ENCODE peak calls at places on chromosomes 5 and 9, in four cellular contexts. R is heart left ventricle, G is ureter, Q is breast epithelium. V is an unnamed sample.

GRCh38 chr9:71368157-71368556 is 246.7 kb upstream of the TRPM3 start:
- DNase-seq in Q (no peak), G (no peak), R (no peak), V (no peak)

GRCh38 chr9:38380872-38381534 is 11.5 kb upstream of the ALDH1B1 start:
- DNase-seq in Q (no peak), G (no peak), R (no peak), V (peak; percentile 57)

GRCh38 chr5:172775326-172776234 is 4.6 kb upstream of the DUSP1 start:
- DNase-seq in Q (peak; percentile 71), R (peak; percentile 73), G (peak; percentile 80), V (peak; percentile 77)

GRCh38 chr5:144004146-144004545 is 166.3 kb downstream of the YIPF5 start:
- DNase-seq in R (no peak), Q (no peak), G (no peak), V (no peak)

GRCh38 chr5:143213231-143213850 is 190.1 kb downstream of the NR3C1 start:
- DNase-seq in G (no peak), R (no peak), Q (no peak), V (no peak)

GRCh38 chr9:33452828-33453271 is 5.5 kb upstream of the AQP3 start:
- DNase-seq in R (peak; percentile 72), G (peak; percentile 82), Q (peak; percentile 60), V (no peak)

GRCh38 chr5:128085413-128085812 is 1.8 kb downstream of the SLC12A2 start:
- DNase-seq in Q (no peak), R (no peak), G (no peak), V (no peak)

GRCh38 chr5:58921106-58921505 is 338.2 kb downstream of the RAB3C start:
- DNase-seq in G (no peak), R (no peak), Q (no peak), V (no peak)

GRCh38 chr5:160506006-160507004 is 84.7 kb downstream of the PTTG1 start:
- DNase-seq in Q (no peak), R (no peak), G (no peak), V (no peak)

GRCh38 chr9:108562176-108562575 is 293.6 kb downstream of the ACTL7B start:
- DNase-seq in R (no peak), Q (no peak), G (no peak), V (no peak)

GRCh38 chr5:140205952-140206351 is 31.0 kb downstream of the CYSTM1 start:
- DNase-seq in Q (no peak), G (no peak), R (no peak), V (no peak)

GRCh38 chr5:181223729-181224389 is 778 bp downstream of the TRIM41 start:
- DNase-seq in Q (no peak), R (no peak), G (no peak), V (no peak)

GRCh38 chr9:114006931-114007691 is 71.0 kb downstream of the AMBP start:
- DNase-seq in Q (peak; percentile 45), R (no peak), G (peak; percentile 40), V (peak; percentile 58)

GRCh38 chr9:33458444-33458843 is 11.1 kb upstream of the AQP3 start:
- DNase-seq in G (peak; percentile 72), R (no peak), Q (no peak), V (no peak)

GRCh38 chr5:150562832-150563231 is 54.9 kb downstream of the NDST1 start:
- DNase-seq in R (no peak), G (no peak), Q (no peak), V (no peak)

GRCh38 chr5:96565843-96566242 is 96.3 kb upstream of the CAST start:
- DNase-seq in Q (no peak), R (no peak), G (no peak), V (no peak)

GRCh38 chr9:89872913-89873707 is 268.3 kb downstream of the GADD45G start:
- DNase-seq in R (peak; percentile 57), G (peak; percentile 37), Q (peak; percentile 34), V (no peak)

GRCh38 chr5:177601126-177601525 is 1.2 kb downstream of the B4GALT7 start:
- DNase-seq in R (no peak), Q (no peak), G (no peak), V (no peak)

GRCh38 chr5:153777681-153778080 is 261.0 kb downstream of the FAM114A2 start:
- DNase-seq in R (no peak), G (no peak), Q (no peak), V (no peak)

GRCh38 chr5:63686938-63687337 is 275.3 kb downstream of the HTR1A start:
- DNase-seq in R (no peak), G (no peak), Q (no peak), V (no peak)

GRCh38 chr5:178675922-178676321 is 49.1 kb upstream of the CLK4 start:
- DNase-seq in G (no peak), Q (no peak), R (no peak), V (no peak)

GRCh38 chr9:125387861-125388524 is 126.4 kb downstream of the GAPVD1 start:
- DNase-seq in R (no peak), G (no peak), Q (no peak), V (no peak)

GRCh38 chr5:112965733-112966306 is 10.8 kb upstream of the DCP2 start:
- DNase-seq in G (no peak), Q (no peak), R (no peak), V (no peak)

GRCh38 chr9:13351768-13352386 is 72.4 kb upstream of the MPDZ start:
- DNase-seq in G (no peak), Q (no peak), R (no peak), V (no peak)

GRCh38 chr5:136772541-136772940 is 407.2 kb upstream of the TRPC7 start:
- DNase-seq in G (no peak), Q (no peak), R (no peak), V (no peak)

GRCh38 chr5:81046041-81046440 is 85.9 kb downstream of the RASGRF2 start:
- DNase-seq in R (no peak), Q (no peak), G (no peak), V (no peak)

GRCh38 chr5:32088214-32088613 is 85.9 kb downstream of the GOLPH3 start:
- DNase-seq in G (no peak), R (no peak), Q (no peak), V (no peak)

GRCh38 chr5:96721351-96721970 is 59.3 kb downstream of the CAST start:
- DNase-seq in Q (no peak), R (no peak), G (no peak), V (no peak)

GRCh38 chr5:52648726-52649125 is 139.0 kb upstream of the ITGA1 start:
- DNase-seq in G (no peak), R (no peak), Q (no peak), V (no peak)

GRCh38 chr5:136382071-136382470 is 16.7 kb upstream of the TRPC7 start:
- DNase-seq in R (no peak), G (no peak), Q (no peak), V (no peak)

GRCh38 chr5:67648201-67648671 is 451.6 kb upstream of the CD180 start:
- DNase-seq in Q (peak; percentile 58), G (peak; percentile 74), R (peak; percentile 85), V (peak; percentile 79)

GRCh38 chr5:173296737-173297676 is 31.2 kb downstream of the STC2 start:
- DNase-seq in Q (no peak), R (no peak), G (no peak), V (no peak)

GRCh38 chr5:91027316-91027937 is 355.7 kb downstream of the ARRDC3 start:
- DNase-seq in R (no peak), Q (no peak), G (no peak), V (no peak)

V was measured in ascending aorta.